ENCODE peak calls at places on chromosomes 1 and 21, in five cellular contexts. U, Y, I, T and J are unnamed samples.

GRCh38 chr1:42476605-42477004 is 13.5 kb downstream of the CCDC30 start:
- ATAC-seq in U (no peak), Y (no peak), I (no peak), T (no peak), J (no peak)

GRCh38 chr1:153957744-153958110 is 685 bp downstream of the CRTC2 start:
- ATAC-seq in U (peak; percentile 25), Y (no peak), I (peak; percentile 8), T (peak; percentile 28), J (peak; percentile 3)

GRCh38 chr21:45410865-45411809 is 6.2 kb downstream of the COL18A1 start:
- ATAC-seq in U (no peak), Y (peak; percentile 87), I (no peak), T (no peak), J (no peak)

GRCh38 chr21:45636921-45637646 is 6.4 kb upstream of the PCBP3 start:
- ATAC-seq in U (no peak), Y (no peak), I (no peak), T (no peak), J (no peak)

GRCh38 chr1:95179205-95180001 is 54.6 kb upstream of the RWDD3 start:
- ATAC-seq in U (no peak), Y (peak; percentile 59), I (no peak), T (no peak), J (no peak)

GRCh38 chr1:181255270-181255929 is 166.9 kb downstream of the IER5 start:
- ATAC-seq in U (no peak), Y (peak; percentile 60), I (peak; percentile 69), T (no peak), J (no peak)

GRCh38 chr1:94012686-94013330 is 103.6 kb upstream of the GCLM start:
- ATAC-seq in U (no peak), Y (peak; percentile 29), I (no peak), T (no peak), J (no peak)

GRCh38 chr21:37514038-37514665 is 147.6 kb downstream of the DYRK1A start:
- ATAC-seq in U (no peak), Y (no peak), I (no peak), T (no peak), J (no peak)

GRCh38 chr1:165815725-165816124 is 11.7 kb upstream of the UCK2 start:
- ATAC-seq in U (no peak), Y (peak; percentile 44), I (peak; percentile 64), T (no peak), J (no peak)

GRCh38 chr1:230957580-230957989 is 21.1 kb downstream of the TTC13 start:
- ATAC-seq in U (no peak), Y (no peak), I (no peak), T (no peak), J (no peak)

GRCh38 chr1:158534496-158534895 is 19.7 kb downstream of the OR6Y1 start:
- ATAC-seq in U (no peak), Y (no peak), I (no peak), T (no peak), J (no peak)

GRCh38 chr1:147388969-147389368 is 146.5 kb downstream of the CHD1L start:
- ATAC-seq in U (no peak), Y (no peak), I (no peak), T (no peak), J (no peak)

GRCh38 chr1:175088523-175088922 is 20.9 kb downstream of the TNN start:
- ATAC-seq in U (no peak), Y (peak; percentile 41), I (no peak), T (no peak), J (no peak)

GRCh38 chr1:92482665-92483441 is 3.9 kb downstream of the GFI1 start:
- ATAC-seq in U (no peak), Y (no peak), I (no peak), T (peak; percentile 11), J (no peak)

GRCh38 chr1:241156231-241156965 is 200.6 kb downstream of the RGS7 start:
- ATAC-seq in U (no peak), Y (no peak), I (peak; percentile 31), T (no peak), J (no peak)

GRCh38 chr1:17587693-17588047 is 48.2 kb downstream of the ARHGEF10L start:
- ATAC-seq in U (no peak), Y (peak; percentile 59), I (peak; percentile 23), T (no peak), J (no peak)

GRCh38 chr1:172446547-172446946 is 2.7 kb upstream of the PIGC start:
- ATAC-seq in U (no peak), Y (no peak), I (no peak), T (no peak), J (no peak)

GRCh38 chr1:10438677-10439163 is 8.5 kb downstream of the CENPS start:
- ATAC-seq in U (no peak), Y (no peak), I (peak; percentile 86), T (no peak), J (no peak)

GRCh38 chr1:226353698-226354525 is 44.9 kb upstream of the LIN9 start:
- ATAC-seq in U (no peak), Y (peak; percentile 32), I (no peak), T (no peak), J (no peak)

GRCh38 chr1:155729031-155729898 is 40.4 kb downstream of the DAP3 start:
- ATAC-seq in U (peak; percentile 19), Y (no peak), I (peak; percentile 75), T (peak; percentile 39), J (no peak)

GRCh38 chr1:205976708-205977107 is 26.5 kb downstream of the RAB7B start:
- ATAC-seq in U (no peak), Y (peak; percentile 91), I (no peak), T (no peak), J (no peak)

GRCh38 chr1:15020943-15021745 is 132.4 kb upstream of the TMEM51 start:
- ATAC-seq in U (no peak), Y (peak; percentile 51), I (peak; percentile 28), T (no peak), J (no peak)

GRCh38 chr1:156743367-156744302 is 2.7 kb upstream of the MRPL24 start:
- ATAC-seq in U (no peak), Y (no peak), I (no peak), T (no peak), J (no peak)

GRCh38 chr1:235022341-235023196 is 106.1 kb downstream of the TOMM20 start:
- ATAC-seq in U (no peak), Y (peak; percentile 61), I (no peak), T (no peak), J (no peak)

GRCh38 chr1:159790237-159790917 is 9.6 kb downstream of the DUSP23 start:
- ATAC-seq in U (peak; percentile 32), Y (no peak), I (peak; percentile 66), T (no peak), J (no peak)

GRCh38 chr1:58290685-58291372 is 255.7 kb downstream of the OMA1 start:
- ATAC-seq in U (no peak), Y (no peak), I (no peak), T (no peak), J (no peak)

GRCh38 chr21:25494804-25495203 is 112.5 kb downstream of the MRPL39 start:
- ATAC-seq in U (no peak), Y (no peak), I (no peak), T (no peak), J (no peak)

GRCh38 chr1:11961230-11961629 is 19.0 kb upstream of the MFN2 start:
- ATAC-seq in U (no peak), Y (peak; percentile 6), I (peak; percentile 14), T (no peak), J (no peak)

GRCh38 chr1:78570539-78570938 is 49.7 kb upstream of the IFI44L start:
- ATAC-seq in U (no peak), Y (no peak), I (no peak), T (no peak), J (no peak)